ENCODE peak calls at places on chromosomes 7 and 10, in six cellular contexts. R is uterus, X is mammary epithelial cell, D is psoas muscle, C is body of pancreas, T is pancreas. S is an unnamed sample. For H3K9me3 and H3K4me1, the result is how much of the 10 kb centered on the place peaks cover.

GRCh38 chr7:40885503-40885902 is 750.7 kb downstream of the SUGCT start:
- DNase-seq in C (no peak), D (no peak), R (no peak), T (no peak), X (peak), S (no peak)

GRCh38 chr10:11147723-11148122 is 130.1 kb downstream of the CELF2 start:
- DNase-seq in T (no peak), C (no peak), X (no peak), D (no peak), R (no peak), S (no peak)

GRCh38 chr7:128197989-128198580 is 43.0 kb upstream of the LEP start:
- DNase-seq in C (no peak), X (no peak), R (no peak), T (no peak), D (no peak), S (no peak)

GRCh38 chr10:108911814-108912541 is 1011.3 kb downstream of the XPNPEP1 start:
- DNase-seq in T (peak), C (peak), X (peak), D (peak), R (peak), S (peak)

GRCh38 chr7:472640-472957 is 47.0 kb downstream of the PDGFA start:
- DNase-seq in X (no peak), T (no peak), C (peak), R (no peak), D (no peak), S (no peak)

GRCh38 chr10:22473459-22473858 is 128.2 kb downstream of the SPAG6 start:
- DNase-seq in X (no peak), T (no peak), R (no peak), C (no peak), D (no peak), S (no peak)

GRCh38 chr7:45328397-45329080 is 170.9 kb downstream of the RAMP3 start:
- DNase-seq in T (no peak), X (no peak), C (no peak), D (no peak), R (no peak), S (no peak)

GRCh38 chr10:30842185-30842584 is 189.5 kb downstream of the ZNF438 start:
- DNase-seq in T (no peak), C (no peak), X (no peak), R (no peak), D (no peak), S (no peak)

GRCh38 chr10:33428706-33429105 is 94.2 kb upstream of the NRP1 start:
- DNase-seq in R (no peak), D (no peak), T (no peak), X (no peak), C (no peak), S (no peak)

GRCh38 chr7:100467638-100468373 is 3.7 kb upstream of the SPACDR start:
- DNase-seq in X (no peak), R (peak), C (no peak), T (no peak), D (no peak), S (no peak)

GRCh38 chr7:43522406-43523156 is 60.3 kb upstream of the STK17A start:
- DNase-seq in X (peak), R (no peak), C (no peak), D (no peak), T (no peak), S (peak)

GRCh38 chr7:151745090-151745638 is 131.8 kb downstream of the PRKAG2 start:
- DNase-seq in C (peak), X (peak), D (peak), R (no peak), T (peak), S (peak)

GRCh38 chr7:53996856-53997255 is 545.3 kb upstream of the VSTM2A start:
- DNase-seq in D (no peak), T (no peak), X (no peak), R (no peak), C (no peak), S (no peak)

GRCh38 chr10:76640765-76641164 is 996.8 kb downstream of the KCNMA1 start:
- DNase-seq in C (no peak), D (no peak), T (no peak), R (no peak), X (no peak), S (peak)

GRCh38 chr10:98173258-98173657 is 38.8 kb downstream of the R3HCC1L start:
- DNase-seq in D (no peak), T (no peak), R (no peak), C (no peak), X (no peak), S (no peak)

GRCh38 chr7:109864263-109864662 is 1226.7 kb upstream of the LRRN3 start:
- DNase-seq in R (no peak), X (no peak), C (no peak), T (no peak), D (no peak), S (no peak)

GRCh38 chr10:1752153-1752552 is 14.8 kb upstream of the ADARB2 start:
- DNase-seq in T (no peak), C (no peak), R (no peak), X (no peak), D (no peak), S (no peak)

GRCh38 chr10:8304861-8305260 is 250.4 kb downstream of the GATA3 start:
- DNase-seq in C (no peak), D (no peak), X (no peak), T (no peak), R (no peak), S (no peak)

GRCh38 chr10:114173680-114174461 is at the start of gene CCDC186:
- DNase-seq in R (peak), C (peak), X (peak), T (peak), D (peak), S (peak)

GRCh38 chr7:127437241-127437640 is 44.7 kb upstream of the ZNF800 start:
- DNase-seq in T (no peak), D (no peak), C (no peak), R (no peak), X (no peak), S (no peak)

GRCh38 chr10:22765660-22766547 is 51.5 kb upstream of the PIP4K2A start:
- DNase-seq in R (no peak), C (no peak), D (no peak), X (no peak), T (no peak), S (no peak)

GRCh38 chr7:121351682-121352081 is 22.9 kb downstream of the WNT16 start:
- DNase-seq in T (no peak), C (no peak), X (no peak), R (no peak), D (no peak), S (no peak)

GRCh38 chr10:29022513-29022912 is 266.4 kb upstream of the LYZL1 start:
- DNase-seq in D (no peak), R (no peak), C (no peak), X (no peak), T (no peak), S (no peak)

GRCh38 chr10:108421256-108421655 is 1256.8 kb upstream of the SORCS1 start:
- DNase-seq in D (no peak), R (no peak), T (no peak), C (no peak), X (no peak), S (no peak)

GRCh38 chr10:97207756-97208346 is 22.1 kb upstream of the SLIT1 start:
- DNase-seq in X (no peak), D (no peak), R (no peak), C (no peak), T (no peak), S (no peak)

GRCh38 chr7:74480861-74481417 is 27.2 kb downstream of the GTF2IRD1 start:
- DNase-seq in D (peak), R (peak), X (peak), C (peak), T (peak), S (no peak)

GRCh38 chr10:128375171-128375570 is 248.9 kb upstream of the MKI67 start:
- DNase-seq in D (no peak), R (no peak), C (no peak), X (no peak), T (no peak), S (no peak)

GRCh38 chr10:128380946-128381345 is 254.7 kb upstream of the MKI67 start:
- DNase-seq in R (no peak), D (no peak), C (no peak), T (no peak), X (no peak), S (no peak)

GRCh38 chr10:128373831-128374230 is 247.6 kb upstream of the MKI67 start:
- DNase-seq in R (no peak), C (no peak), T (no peak), D (no peak), X (no peak), S (no peak)

GRCh38 chr10:128377364-128377987 is 251.3 kb upstream of the MKI67 start:
- DNase-seq in X (no peak), T (no peak), C (no peak), R (no peak), D (no peak), S (no peak)

GRCh38 chr10:128377988-128378387 is 251.8 kb upstream of the MKI67 start:
- DNase-seq in C (no peak), T (no peak), X (no peak), R (no peak), D (no peak), S (no peak)
- H3K9me3 ChIP-seq in C (under half), T (under half), X (under half), R (under half), D (under half), S (under half)

GRCh38 chr7:55534262-55534915 is 37.9 kb downstream of the VOPP1 start:
- DNase-seq in C (no peak), R (no peak), T (no peak), D (no peak), X (peak), S (peak)
- H3K4me1 ChIP-seq in C (under half), R (under half), T (under half), D (half or more), X (half or more), S (half or more)

GRCh38 chr7:55570939-55571338 is 1.4 kb downstream of the VOPP1 start:
- DNase-seq in X (peak), C (no peak), T (no peak), D (no peak), R (no peak), S (peak)
- H3K4me3 ChIP-seq in X (peak), C (no peak), T (peak), D (peak), R (peak), S (peak)

GRCh38 chr7:57211428-57212100 is 79.3 kb upstream of the ZNF479 start:
- DNase-seq in C (no peak), X (no peak), T (no peak), R (no peak), D (no peak), S (no peak)

GRCh38 chr7:57220746-57221145 is 88.5 kb upstream of the ZNF479 start:
- DNase-seq in R (no peak), T (no peak), C (no peak), X (no peak), D (no peak), S (no peak)

GRCh38 chr7:57215423-57215822 is 83.2 kb upstream of the ZNF479 start:
- DNase-seq in C (no peak), X (no peak), R (no peak), T (no peak), D (no peak), S (no peak)

GRCh38 chr7:57218196-57218716 is 86.0 kb upstream of the ZNF479 start:
- DNase-seq in R (no peak), X (no peak), D (no peak), C (no peak), T (no peak), S (no peak)

DNA sequence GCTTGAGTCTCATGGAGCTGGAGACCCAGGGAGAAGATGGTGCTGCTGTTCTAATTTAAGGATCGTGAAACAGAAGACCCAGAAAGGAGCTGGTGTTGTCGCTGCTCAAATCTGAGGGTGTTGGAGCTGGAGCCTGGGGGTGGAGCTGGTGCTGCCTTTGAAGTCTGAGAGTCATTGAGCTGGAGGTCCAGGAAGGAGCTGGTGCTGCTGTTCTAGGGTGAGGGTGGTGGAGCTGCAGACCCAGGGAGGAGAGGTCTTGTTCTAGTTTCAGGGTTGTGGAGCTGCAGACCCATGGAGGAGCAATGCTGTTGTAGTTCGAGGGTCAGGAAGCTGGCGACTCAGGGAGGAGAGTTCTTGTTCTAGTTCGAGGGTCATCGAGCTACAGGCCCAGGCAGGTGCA is 84.1 kb upstream of the ZNF479 start:
- DNase-seq in C (no peak), X (no peak), D (no peak), T (no peak), R (no peak), S (no peak)
- H3K9me3 ChIP-seq in C (under half), X (under half), D (under half), T (under half), R (under half), S (under half)

GRCh38 chr7:107962817-107963216 is 40.1 kb downstream of the LAMB1 start:
- DNase-seq in D (no peak), R (no peak), X (no peak), T (no peak), C (no peak), S (no peak)
- H3K4me1 ChIP-seq in D (under half), R (under half), X (under half), T (under half), C (under half), S (under half)

GRCh38 chr10:91745086-91745831 is 53.0 kb upstream of the TNKS2 start:
- DNase-seq in T (peak), R (no peak), C (peak), D (no peak), X (peak), S (no peak)
- H3K4me3 ChIP-seq in T (no peak), R (no peak), C (no peak), D (no peak), X (no peak), S (no peak)

GRCh38 chr10:50851884-50852671 is 33.3 kb downstream of the A1CF start:
- DNase-seq in X (no peak), R (no peak), D (no peak), T (peak), C (peak), S (no peak)
- H3K9me3 ChIP-seq in X (under half), R (under half), D (under half), T (under half), C (under half), S (under half)

S was measured in SJSA1.